ENCODE peak calls at places on chromosomes 11 and 22, in ten cellular contexts. G is IMR-90, C is A673, J is thoracic aorta, O is fibroblast of mammary gland, Y is AG04450, Q is HFFc6, P is MM.1S, D is cardiac muscle cell, H is adrenal gland. X is an unnamed sample.

GRCh38 chr22:29531419-29531818 is 22.1 kb downstream of the THOC5 start:
- DNase-seq in G (no peak), C (no peak), J (no peak), O (peak; percentile 12), Y (no peak), Q (no peak), P (no peak), D (no peak), H (no peak), X (no peak)

GRCh38 chr11:102580185-102580951 is 44.8 kb downstream of the MMP20 start:
- DNase-seq in G (peak; percentile 35), C (no peak), J (no peak), O (peak; percentile 17), Y (no peak), Q (no peak), P (no peak), D (no peak), H (no peak), X (peak; percentile 12)

GRCh38 chr11:70527046-70527395 is 128.7 kb downstream of the CTTN start:
- DNase-seq in G (no peak), C (no peak), J (no peak), O (no peak), Y (no peak), Q (no peak), P (no peak), D (peak; percentile 56), H (no peak), X (no peak)

GRCh38 chr11:122758974-122759373 is 79.3 kb upstream of the CRTAM start:
- DNase-seq in G (peak; percentile 18), C (peak; percentile 81), J (no peak), O (peak; percentile 58), Y (no peak), Q (no peak), P (no peak), D (no peak), H (no peak), X (no peak)

GRCh38 chr11:72008728-72009127 is 10.0 kb downstream of the IL18BP start:
- DNase-seq in G (no peak), C (no peak), J (no peak), O (no peak), Y (no peak), Q (no peak), P (no peak), D (no peak), H (no peak), X (no peak)

GRCh38 chr11:8403310-8403709 is 139.6 kb upstream of the LMO1 start:
- DNase-seq in G (peak; percentile 20), C (peak; percentile 5), J (no peak), O (peak; percentile 15), Y (no peak), Q (no peak), P (no peak), D (peak; percentile 41), H (no peak), X (no peak)

GRCh38 chr11:29734287-29734686 is 282.5 kb downstream of the KCNA4 start:
- DNase-seq in G (no peak), C (no peak), J (no peak), O (no peak), Y (no peak), Q (no peak), P (no peak), D (no peak), H (no peak), X (no peak)

GRCh38 chr11:6992457-6993431 is 27.4 kb downstream of the ZNF214 start:
- DNase-seq in G (peak; percentile 99), C (no peak), J (no peak), O (peak; percentile 95), Y (peak; percentile 94), Q (peak; percentile 97), P (no peak), D (no peak), H (no peak), X (no peak)

GRCh38 chr11:70192666-70193410 is 10.3 kb upstream of the FADD start:
- DNase-seq in G (no peak), C (no peak), J (no peak), O (no peak), Y (no peak), Q (no peak), P (no peak), D (no peak), H (no peak), X (no peak)

GRCh38 chr11:46889689-46890475 is 28.5 kb downstream of the LRP4 start:
- DNase-seq in G (peak; percentile 73), C (peak; percentile 92), J (peak; percentile 45), O (peak; percentile 75), Y (peak; percentile 39), Q (peak; percentile 53), P (peak; percentile 69), D (peak; percentile 81), H (peak; percentile 92), X (peak; percentile 84)

DNA sequence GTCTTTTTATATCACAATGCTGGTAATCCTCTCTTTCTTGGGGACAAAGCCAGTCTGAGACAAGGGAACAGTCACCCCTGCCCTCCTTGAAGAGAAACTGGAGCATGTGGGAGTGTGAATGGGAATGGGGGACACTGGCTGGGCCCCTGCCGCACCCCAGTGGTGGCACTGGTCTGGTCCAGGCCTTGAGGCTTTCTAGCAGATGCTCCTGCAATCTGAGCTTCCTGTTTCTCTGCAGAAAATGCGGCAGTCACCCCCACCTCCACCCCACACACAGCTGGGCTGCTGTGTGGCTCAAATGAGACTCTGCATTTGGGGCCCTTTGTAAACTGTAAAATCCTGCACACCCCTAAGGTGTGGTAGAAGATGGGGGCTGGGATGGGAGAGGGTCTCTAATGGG is 6.6 kb upstream of the MARK2 start:
- DNase-seq in G (no peak), C (no peak), J (no peak), O (no peak), Y (no peak), Q (no peak), P (peak; percentile 56), D (no peak), H (no peak), X (no peak)
- TF ChIP-seq CTCF in G (no peak), C (no peak), J (no peak), O (no peak), Y (no peak), Q (no peak), P (peak; percentile 20), D (no peak), H (no peak), X (no peak)

DNA sequence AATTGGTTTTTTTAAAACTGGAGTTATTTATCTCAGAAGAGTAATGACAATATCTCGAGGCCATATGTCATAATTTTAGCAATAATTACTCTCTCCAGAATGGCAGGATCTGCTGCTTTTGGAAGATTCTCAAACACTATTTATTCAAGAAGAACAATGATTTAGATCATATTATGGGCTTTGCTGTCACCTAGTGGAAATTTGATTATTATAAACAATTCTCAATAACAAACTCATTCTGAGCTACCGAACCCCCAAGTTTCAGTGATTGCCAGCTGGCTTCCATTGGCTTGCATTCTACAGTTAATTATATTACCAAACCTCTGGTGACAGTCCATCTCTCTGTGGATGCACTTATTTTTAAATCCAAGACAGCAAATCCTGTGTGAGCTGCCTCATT is 27.9 kb upstream of the SLC36A4 start:
- DNase-seq in G (peak; percentile 16), C (peak; percentile 47), J (no peak), O (peak; percentile 38), Y (no peak), Q (peak; percentile 26), P (no peak), D (no peak), H (no peak), X (peak; percentile 19)
- TF ChIP-seq CTCF in G (peak; percentile 52), C (peak; percentile 46), J (no peak), O (peak; percentile 23), Y (peak; percentile 24), Q (peak; percentile 75), P (peak; percentile 23), D (peak; percentile 18), H (peak; percentile 49), X (peak; percentile 21)

GRCh38 chr11:65859134-65859811 is 960 bp upstream of the MUS81 start:
- DNase-seq in G (peak; percentile 98), C (peak; percentile 100), J (peak; percentile 97), O (peak; percentile 94), Y (peak; percentile 97), Q (peak; percentile 93), P (peak; percentile 99), D (peak; percentile 100), H (peak; percentile 100), X (peak; percentile 97)
- TF ChIP-seq CTCF in G (no peak), C (peak; percentile 44), J (no peak), O (peak; percentile 0), Y (peak; percentile 28), Q (peak; percentile 62), P (peak; percentile 12), D (peak; percentile 24), H (no peak), X (no peak)

GRCh38 chr11:33344611-33345010 is 87.4 kb downstream of the HIPK3 start:
- DNase-seq in G (peak; percentile 18), C (peak; percentile 37), J (no peak), O (peak; percentile 24), Y (no peak), Q (no peak), P (peak; percentile 67), D (no peak), H (no peak), X (no peak)
- TF ChIP-seq CTCF in G (no peak), C (peak; percentile 37), J (no peak), O (peak; percentile 5), Y (peak; percentile 37), Q (peak; percentile 25), P (no peak), D (peak; percentile 11), H (no peak), X (no peak)

DNA sequence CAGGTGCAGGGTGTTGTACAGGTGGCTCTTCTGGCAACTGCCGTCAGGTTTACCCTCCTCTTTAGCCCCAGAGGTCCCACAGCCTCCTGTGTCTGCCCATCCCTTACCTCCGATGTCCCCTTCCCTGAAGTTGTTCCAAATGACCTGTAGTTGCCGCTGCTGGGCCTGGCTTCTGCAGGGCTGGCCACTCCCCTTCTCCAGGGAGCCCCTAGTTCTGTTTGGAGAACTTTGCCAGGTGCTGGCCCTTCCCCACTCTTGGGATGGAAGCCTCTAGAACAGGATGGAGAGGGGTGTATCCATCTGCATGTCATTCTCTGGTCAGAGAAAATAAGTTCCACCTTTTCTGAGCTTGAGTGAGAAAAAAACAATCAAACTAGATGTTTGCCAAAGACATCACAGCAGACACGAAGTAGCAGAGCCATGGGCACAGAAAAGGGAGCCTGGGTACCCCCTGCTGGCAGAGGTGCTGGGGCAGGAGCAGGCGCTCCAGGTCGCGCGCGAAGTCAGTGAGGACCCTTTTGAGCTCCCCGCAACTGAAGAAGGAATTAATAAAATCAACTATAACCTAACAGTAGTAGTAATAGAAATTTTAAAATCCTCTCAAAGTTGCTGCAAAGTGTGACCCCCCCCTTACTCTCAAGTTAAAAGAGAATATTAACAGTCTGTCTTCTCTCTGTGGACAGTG is 20.2 kb upstream of the PARVB start:
- DNase-seq in G (no peak), C (no peak), J (no peak), O (no peak), Y (no peak), Q (no peak), P (no peak), D (peak; percentile 57), H (no peak), X (no peak)
- TF ChIP-seq CTCF in G (peak; percentile 17), C (no peak), J (no peak), O (no peak), Y (peak; percentile 25), Q (no peak), P (no peak), D (peak; percentile 27), H (no peak), X (no peak)

X was measured in GM13977.